ENCODE peak calls at places on chromosomes 4 and X, in five cellular contexts. One of them, this sample, is unnamed.
A peak's percentile ranks its signal among the peaks of the same experiment; 100 is the strongest.

GRCh38 chr4:122224348-122224747 is 72.2 kb downstream of the BLTP1 start:
- DNase-seq in HCT116: no peak
- DNase-seq in H54: no peak
- DNase-seq in IMR-90: peak; percentile 22
- DNase-seq in prostate gland: no peak
- DNase-seq in this sample: no peak

GRCh38 chr4:150244600-150244999 is 166.4 kb downstream of the DCLK2 start:
- DNase-seq in HCT116: no peak
- DNase-seq in H54: no peak
- DNase-seq in IMR-90: peak; percentile 78
- DNase-seq in prostate gland: no peak
- DNase-seq in this sample: no peak

GRCh38 chr4:180617203-180617602 is 1626.0 kb upstream of the TENM3 start:
- DNase-seq in HCT116: no peak
- DNase-seq in H54: no peak
- DNase-seq in IMR-90: peak; percentile 1
- DNase-seq in prostate gland: no peak
- DNase-seq in this sample: no peak

GRCh38 chr4:40550900-40551546 is 78.6 kb downstream of the RBM47 start:
- DNase-seq in HCT116: peak; percentile 38
- DNase-seq in H54: no peak
- DNase-seq in IMR-90: peak; percentile 52
- DNase-seq in prostate gland: peak; percentile 51
- DNase-seq in this sample: no peak

GRCh38 chr4:87802858-87803257 is 3.5 kb downstream of the IBSP start:
- DNase-seq in HCT116: no peak
- DNase-seq in H54: no peak
- DNase-seq in IMR-90: no peak
- DNase-seq in prostate gland: no peak
- DNase-seq in this sample: no peak

GRCh38 chr4:154807042-154807630 is 26.1 kb downstream of the RBM46 start:
- DNase-seq in HCT116: peak; percentile 34
- DNase-seq in H54: no peak
- DNase-seq in IMR-90: peak; percentile 54
- DNase-seq in prostate gland: no peak
- DNase-seq in this sample: no peak

GRCh38 chrX:149003863-149004660 is 501.0 kb downstream of the IDS start:
- DNase-seq in HCT116: no peak
- DNase-seq in H54: no peak
- DNase-seq in IMR-90: no peak
- DNase-seq in prostate gland: no peak
- DNase-seq in this sample: no peak

GRCh38 chrX:130114141-130114561 is 3.9 kb upstream of the ELF4 start:
- DNase-seq in HCT116: no peak
- DNase-seq in H54: peak; percentile 53
- DNase-seq in IMR-90: peak; percentile 19
- DNase-seq in prostate gland: no peak
- DNase-seq in this sample: no peak

GRCh38 chrX:40245411-40246140 is 147.8 kb upstream of the BCOR start:
- DNase-seq in HCT116: no peak
- DNase-seq in H54: no peak
- DNase-seq in IMR-90: no peak
- DNase-seq in prostate gland: no peak
- DNase-seq in this sample: no peak

GRCh38 chrX:120752431-120753128 is 122.7 kb upstream of the C1GALT1C1 start:
- DNase-seq in HCT116: no peak
- DNase-seq in H54: no peak
- DNase-seq in IMR-90: no peak
- DNase-seq in prostate gland: no peak
- DNase-seq in this sample: no peak

GRCh38 chrX:54357414-54358377 is at the start of gene WNK3:
- DNase-seq in HCT116: no peak
- DNase-seq in H54: peak; percentile 28
- DNase-seq in IMR-90: peak; percentile 57
- DNase-seq in prostate gland: peak; percentile 74
- DNase-seq in this sample: peak; percentile 21

GRCh38 chrX:6226053-6226645 is 2.5 kb downstream of the NLGN4X start:
- DNase-seq in HCT116: no peak
- DNase-seq in H54: no peak
- DNase-seq in IMR-90: no peak
- DNase-seq in prostate gland: no peak
- DNase-seq in this sample: no peak

GRCh38 chr4:158805628-158806471 is 37.0 kb downstream of the FNIP2 start:
- DNase-seq in HCT116: no peak
- DNase-seq in H54: no peak
- DNase-seq in IMR-90: no peak
- DNase-seq in prostate gland: peak; percentile 43
- DNase-seq in this sample: no peak

GRCh38 chr4:24174622-24175021 is 284.8 kb upstream of the PPARGC1A start:
- DNase-seq in HCT116: no peak
- DNase-seq in H54: no peak
- DNase-seq in IMR-90: peak; percentile 61
- DNase-seq in prostate gland: no peak
- DNase-seq in this sample: no peak

GRCh38 chrX:127762663-127763062 is 289.5 kb downstream of the ACTRT1 start:
- DNase-seq in HCT116: no peak
- DNase-seq in H54: no peak
- DNase-seq in IMR-90: no peak
- DNase-seq in prostate gland: no peak
- DNase-seq in this sample: no peak

GRCh38 chr4:37461801-37462200 is 217.3 kb downstream of the NWD2 start:
- DNase-seq in HCT116: no peak
- DNase-seq in H54: no peak
- DNase-seq in IMR-90: no peak
- DNase-seq in prostate gland: no peak
- DNase-seq in this sample: no peak

GRCh38 chrX:16772460-16772859 is 13.8 kb upstream of the TXLNG start:
- DNase-seq in HCT116: peak; percentile 33
- DNase-seq in H54: no peak
- DNase-seq in IMR-90: no peak
- DNase-seq in prostate gland: no peak
- DNase-seq in this sample: no peak

GRCh38 chrX:149145845-149146285 is 359.2 kb downstream of the IDS start:
- DNase-seq in HCT116: no peak
- DNase-seq in H54: no peak
- DNase-seq in IMR-90: no peak
- DNase-seq in prostate gland: no peak
- DNase-seq in this sample: no peak

GRCh38 chrX:24963823-24964222 is 51.9 kb downstream of the ARX start:
- DNase-seq in HCT116: no peak
- DNase-seq in H54: no peak
- DNase-seq in IMR-90: no peak
- DNase-seq in prostate gland: no peak
- DNase-seq in this sample: no peak

GRCh38 chr4:74021617-74022016 is 16.9 kb downstream of the CXCL3 start:
- DNase-seq in HCT116: no peak
- DNase-seq in H54: no peak
- DNase-seq in IMR-90: no peak
- DNase-seq in prostate gland: no peak
- DNase-seq in this sample: no peak

GRCh38 chrX:40471965-40472648 is 108.7 kb upstream of the ATP6AP2 start:
- DNase-seq in HCT116: no peak
- DNase-seq in H54: no peak
- DNase-seq in IMR-90: peak; percentile 84
- DNase-seq in prostate gland: peak; percentile 71
- DNase-seq in this sample: no peak

GRCh38 chrX:41384041-41384705 is 50.2 kb downstream of the DDX3X start:
- DNase-seq in HCT116: peak; percentile 51
- DNase-seq in H54: peak; percentile 12
- DNase-seq in IMR-90: peak; percentile 86
- DNase-seq in prostate gland: peak; percentile 4
- DNase-seq in this sample: no peak

GRCh38 chr4:14035076-14035475 is 407.6 kb upstream of the BOD1L1 start:
- DNase-seq in HCT116: no peak
- DNase-seq in H54: no peak
- DNase-seq in IMR-90: no peak
- DNase-seq in prostate gland: no peak
- DNase-seq in this sample: no peak

GRCh38 chr4:101953949-101954348 is 163.4 kb downstream of the BANK1 start:
- DNase-seq in HCT116: no peak
- DNase-seq in H54: no peak
- DNase-seq in IMR-90: peak; percentile 45
- DNase-seq in prostate gland: no peak
- DNase-seq in this sample: no peak

GRCh38 chr4:1470816-1471442 is 64.7 kb upstream of the NKX1-1 start:
- DNase-seq in HCT116: no peak
- DNase-seq in H54: no peak
- DNase-seq in IMR-90: no peak
- DNase-seq in prostate gland: no peak
- DNase-seq in this sample: no peak

GRCh38 chr4:95304898-95305297 is 243.9 kb downstream of the UNC5C start:
- DNase-seq in HCT116: no peak
- DNase-seq in H54: no peak
- DNase-seq in IMR-90: peak; percentile 7
- DNase-seq in prostate gland: no peak
- DNase-seq in this sample: no peak

GRCh38 chrX:23554304-23554703 is 113.0 kb upstream of the PRDX4 start:
- DNase-seq in HCT116: peak; percentile 22
- DNase-seq in H54: no peak
- DNase-seq in IMR-90: peak; percentile 50
- DNase-seq in prostate gland: peak; percentile 10
- DNase-seq in this sample: no peak

GRCh38 chrX:23557070-23557469 is 110.2 kb upstream of the PRDX4 start:
- DNase-seq in HCT116: no peak
- DNase-seq in H54: no peak
- DNase-seq in IMR-90: peak; percentile 11
- DNase-seq in prostate gland: no peak
- DNase-seq in this sample: no peak

GRCh38 chrX:23548164-23548563 is 119.1 kb upstream of the PRDX4 start:
- DNase-seq in HCT116: no peak
- DNase-seq in H54: no peak
- DNase-seq in IMR-90: no peak
- DNase-seq in prostate gland: no peak
- DNase-seq in this sample: no peak

DNA sequence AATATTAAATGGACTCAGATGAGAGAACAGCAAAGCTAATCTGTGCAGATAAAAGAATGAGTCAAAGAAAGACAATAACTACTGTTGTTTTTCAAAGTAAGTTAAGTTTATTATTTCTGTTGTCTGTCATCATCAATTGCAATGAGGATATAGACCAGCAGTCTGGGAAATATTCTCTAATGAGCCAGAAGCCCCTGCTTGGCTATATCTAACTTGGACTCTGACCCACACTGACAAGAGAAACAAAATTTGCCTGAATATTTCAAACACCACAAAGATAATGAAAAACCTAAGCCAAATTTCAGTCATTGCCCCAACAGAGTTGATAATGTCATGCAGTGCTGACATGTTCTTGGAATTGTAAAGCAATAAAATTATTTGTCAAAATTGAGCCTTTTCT is 115.0 kb upstream of the PRDX4 start:
- DNase-seq in HCT116: no peak
- DNase-seq in H54: no peak
- DNase-seq in IMR-90: no peak
- DNase-seq in prostate gland: no peak
- DNase-seq in this sample: no peak
- TF ChIP-seq POLR2A in HCT116: no peak
- TF ChIP-seq POLR2A in H54: no peak
- TF ChIP-seq POLR2A in IMR-90: no peak
- TF ChIP-seq POLR2A in prostate gland: no peak
- TF ChIP-seq POLR2A in this sample: no peak

GRCh38 chr4:189940178-189941004 is at the start of gene FRG1:
- DNase-seq in HCT116: peak; percentile 87
- DNase-seq in H54: peak; percentile 61
- DNase-seq in IMR-90: peak; percentile 93
- DNase-seq in prostate gland: peak; percentile 91
- DNase-seq in this sample: peak; percentile 68
- TF ChIP-seq POLR2A in HCT116: no peak
- TF ChIP-seq POLR2A in H54: peak; percentile 72
- TF ChIP-seq POLR2A in IMR-90: peak; percentile 75
- TF ChIP-seq POLR2A in prostate gland: peak; percentile 64
- TF ChIP-seq POLR2A in this sample: peak; percentile 93

GRCh38 chr4:113468165-113469022 is 293.1 kb downstream of the CAMK2D start:
- DNase-seq in HCT116: peak; percentile 98
- DNase-seq in H54: no peak
- DNase-seq in IMR-90: peak; percentile 100
- DNase-seq in prostate gland: peak; percentile 23
- DNase-seq in this sample: no peak
- TF ChIP-seq POLR2A in HCT116: no peak
- TF ChIP-seq POLR2A in H54: no peak
- TF ChIP-seq POLR2A in IMR-90: peak; percentile 72
- TF ChIP-seq POLR2A in prostate gland: no peak
- TF ChIP-seq POLR2A in this sample: no peak

DNA sequence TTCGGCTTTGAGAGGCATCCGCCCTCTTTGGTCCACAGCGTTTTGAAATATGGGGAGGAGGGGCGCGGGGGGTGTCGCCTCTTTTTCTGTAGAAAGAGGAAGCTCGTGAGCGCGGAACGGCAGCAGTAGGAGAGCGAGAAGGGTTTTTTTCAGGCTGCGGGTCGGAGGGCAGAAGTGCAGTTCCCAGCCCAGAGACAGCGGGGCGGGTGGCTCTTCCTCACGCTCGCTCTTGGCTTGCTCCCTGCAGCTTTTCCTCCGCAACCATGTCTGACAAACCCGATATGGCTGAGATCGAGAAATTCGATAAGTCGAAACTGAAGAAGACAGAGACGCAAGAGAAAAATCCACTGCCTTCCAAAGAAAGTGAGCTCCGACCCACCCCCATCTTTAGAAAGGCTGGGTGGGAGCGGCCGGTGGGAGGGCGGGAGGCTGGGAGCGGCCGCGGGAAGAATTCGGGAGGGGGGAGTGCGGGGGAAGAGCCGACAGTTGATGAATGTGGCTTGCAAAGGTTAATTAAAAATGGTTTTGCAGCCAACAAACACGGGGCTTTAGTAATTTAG is 1.2 kb downstream of the TMSB4X start:
- DNase-seq in HCT116: no peak
- DNase-seq in H54: no peak
- DNase-seq in IMR-90: peak; percentile 36
- DNase-seq in prostate gland: no peak
- DNase-seq in this sample: peak; percentile 40
- TF ChIP-seq POLR2A in HCT116: no peak
- TF ChIP-seq POLR2A in H54: no peak
- TF ChIP-seq POLR2A in IMR-90: no peak
- TF ChIP-seq POLR2A in prostate gland: no peak
- TF ChIP-seq POLR2A in this sample: no peak